ENCODE peak calls at places on chromosomes 6 and 20, in ten cellular contexts. R, A, I, J, K, D, T, Y, W and F are unnamed samples.
A peak's percentile ranks its signal among the peaks of the same experiment; 100 is the strongest.

GRCh38 chr6:20377623-20378265 is 23.9 kb upstream of the E2F3 start:
- DNase-seq in R (no peak), A (no peak), I (no peak), J (no peak), K (no peak), D (no peak), T (peak; percentile 65), Y (peak; percentile 13), W (no peak), F (no peak)

GRCh38 chr6:43290905-43291355 is 7.1 kb upstream of the SLC22A7 start:
- DNase-seq in R (no peak), A (no peak), I (no peak), J (no peak), K (peak; percentile 52), D (no peak), T (no peak), Y (no peak), W (no peak), F (no peak)

GRCh38 chr6:43708857-43709653 is 21.5 kb upstream of the MRPS18A start:
- DNase-seq in R (no peak), A (no peak), I (no peak), J (no peak), K (no peak), D (no peak), T (peak; percentile 88), Y (no peak), W (no peak), F (no peak)

GRCh38 chr20:49697071-49697470 is 16.6 kb downstream of the B4GALT5 start:
- DNase-seq in R (no peak), A (no peak), I (no peak), J (no peak), K (peak; percentile 68), D (no peak), T (no peak), Y (no peak), W (no peak), F (peak; percentile 62)

GRCh38 chr6:2632368-2632767 is 118.4 kb downstream of the MYLK4 start:
- DNase-seq in R (no peak), A (peak; percentile 46), I (no peak), J (no peak), K (no peak), D (no peak), T (no peak), Y (no peak), W (no peak), F (no peak)

GRCh38 chr6:47179286-47179685 is 130.4 kb downstream of the TNFRSF21 start:
- DNase-seq in R (no peak), A (no peak), I (no peak), J (no peak), K (no peak), D (no peak), T (no peak), Y (no peak), W (no peak), F (no peak)

GRCh38 chr6:156396068-156396771 is 381.0 kb upstream of the ARID1B start:
- DNase-seq in R (no peak), A (no peak), I (no peak), J (no peak), K (no peak), D (no peak), T (no peak), Y (no peak), W (no peak), F (no peak)

GRCh38 chr6:87473419-87473903 is 687 bp downstream of the SLC35A1 start:
- DNase-seq in R (no peak), A (no peak), I (peak; percentile 58), J (no peak), K (peak; percentile 68), D (no peak), T (peak; percentile 80), Y (peak; percentile 26), W (peak; percentile 46), F (no peak)

GRCh38 chr6:27752038-27752885 is 159.9 kb downstream of the OR2B2 start:
- DNase-seq in R (no peak), A (peak; percentile 30), I (peak; percentile 66), J (no peak), K (peak; percentile 63), D (peak; percentile 67), T (peak; percentile 93), Y (peak; percentile 95), W (peak; percentile 28), F (peak; percentile 66)

GRCh38 chr6:12351672-12352071 is 61.5 kb downstream of the EDN1 start:
- DNase-seq in R (no peak), A (no peak), I (no peak), J (peak; percentile 67), K (no peak), D (peak; percentile 61), T (no peak), Y (no peak), W (no peak), F (no peak)

GRCh38 chr6:28383235-28384142 is 16.1 kb downstream of the ZSCAN12 start:
- DNase-seq in R (peak; percentile 52), A (peak; percentile 83), I (no peak), J (peak; percentile 72), K (peak; percentile 92), D (peak; percentile 96), T (peak; percentile 82), Y (peak; percentile 89), W (peak; percentile 63), F (peak; percentile 93)

GRCh38 chr6:33839399-33840063 is 35.7 kb upstream of the MLN start:
- DNase-seq in R (no peak), A (no peak), I (no peak), J (no peak), K (no peak), D (no peak), T (no peak), Y (no peak), W (no peak), F (no peak)

DNA sequence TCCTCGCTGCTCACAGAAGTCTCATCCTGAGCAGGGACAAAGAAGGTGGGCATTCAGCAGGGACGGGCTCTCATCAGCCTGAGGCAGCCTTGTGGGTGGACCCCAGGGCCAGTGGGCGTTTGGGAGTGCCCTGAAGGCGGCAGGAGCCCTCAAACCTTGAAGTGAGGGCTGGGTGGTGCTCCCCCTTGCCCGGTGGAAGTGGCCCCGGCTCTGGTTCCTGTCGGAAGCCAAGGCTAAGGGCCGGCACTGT is 110.5 kb downstream of the NOL4L start:
- DNase-seq in R (no peak), A (no peak), I (no peak), J (no peak), K (no peak), D (no peak), T (no peak), Y (no peak), W (no peak), F (no peak)
- H3K4me1 ChIP-seq in R (peaks cover 32% of the 10 kb centered on the region), A (peaks cover 42% of the 10 kb centered on the region), I (no peaks in the 10 kb centered on the region), J (peaks cover 39% of the 10 kb centered on the region), K (peaks cover 78% of the 10 kb centered on the region), D (peaks cover under 1% of the 10 kb centered on the region), T (peaks cover 35% of the 10 kb centered on the region), Y (peaks cover 22% of the 10 kb centered on the region), W (peaks cover 50% of the 10 kb centered on the region), F (peaks cover 57% of the 10 kb centered on the region)

GRCh38 chr6:10417681-10418104 is 2.8 kb upstream of the TFAP2A start:
- DNase-seq in R (no peak), A (no peak), I (no peak), J (no peak), K (no peak), D (no peak), T (no peak), Y (no peak), W (no peak), F (no peak)
- H3K4me1 ChIP-seq in R (peaks cover 10% of the 10 kb centered on the region), A (peaks cover 15% of the 10 kb centered on the region), I (no peaks in the 10 kb centered on the region), J (peaks cover 12% of the 10 kb centered on the region), K (peaks cover 5% of the 10 kb centered on the region), D (peaks cover 3% of the 10 kb centered on the region), T (peaks cover 16% of the 10 kb centered on the region), Y (peaks cover 39% of the 10 kb centered on the region), W (peaks cover 3% of the 10 kb centered on the region), F (peaks cover 9% of the 10 kb centered on the region)

GRCh38 chr6:142530566-142530965 is 228.8 kb downstream of the ADGRG6 start:
- DNase-seq in R (no peak), A (no peak), I (no peak), J (no peak), K (no peak), D (no peak), T (no peak), Y (no peak), W (no peak), F (no peak)
- H3K4me1 ChIP-seq in R (no peaks in the 10 kb centered on the region), A (no peaks in the 10 kb centered on the region), I (no peaks in the 10 kb centered on the region), J (no peaks in the 10 kb centered on the region), K (no peaks in the 10 kb centered on the region), D (no peaks in the 10 kb centered on the region), T (no peaks in the 10 kb centered on the region), Y (no peaks in the 10 kb centered on the region), W (no peaks in the 10 kb centered on the region), F (no peaks in the 10 kb centered on the region)

GRCh38 chr6:166954118-166954713 is 2.1 kb downstream of the RNASET2 start:
- DNase-seq in R (no peak), A (no peak), I (no peak), J (no peak), K (peak; percentile 39), D (no peak), T (no peak), Y (no peak), W (no peak), F (no peak)

GRCh38 chr6:166951670-166952060 is 4.7 kb downstream of the RNASET2 start:
- DNase-seq in R (no peak), A (no peak), I (no peak), J (no peak), K (no peak), D (no peak), T (no peak), Y (no peak), W (no peak), F (no peak)

GRCh38 chr6:166950443-166950821 is 5.9 kb downstream of the RNASET2 start:
- DNase-seq in R (no peak), A (no peak), I (no peak), J (no peak), K (no peak), D (no peak), T (no peak), Y (no peak), W (no peak), F (no peak)

GRCh38 chr6:166952122-166952521 is 4.2 kb downstream of the RNASET2 start:
- DNase-seq in R (no peak), A (no peak), I (no peak), J (no peak), K (no peak), D (no peak), T (no peak), Y (no peak), W (no peak), F (no peak)

DNA sequence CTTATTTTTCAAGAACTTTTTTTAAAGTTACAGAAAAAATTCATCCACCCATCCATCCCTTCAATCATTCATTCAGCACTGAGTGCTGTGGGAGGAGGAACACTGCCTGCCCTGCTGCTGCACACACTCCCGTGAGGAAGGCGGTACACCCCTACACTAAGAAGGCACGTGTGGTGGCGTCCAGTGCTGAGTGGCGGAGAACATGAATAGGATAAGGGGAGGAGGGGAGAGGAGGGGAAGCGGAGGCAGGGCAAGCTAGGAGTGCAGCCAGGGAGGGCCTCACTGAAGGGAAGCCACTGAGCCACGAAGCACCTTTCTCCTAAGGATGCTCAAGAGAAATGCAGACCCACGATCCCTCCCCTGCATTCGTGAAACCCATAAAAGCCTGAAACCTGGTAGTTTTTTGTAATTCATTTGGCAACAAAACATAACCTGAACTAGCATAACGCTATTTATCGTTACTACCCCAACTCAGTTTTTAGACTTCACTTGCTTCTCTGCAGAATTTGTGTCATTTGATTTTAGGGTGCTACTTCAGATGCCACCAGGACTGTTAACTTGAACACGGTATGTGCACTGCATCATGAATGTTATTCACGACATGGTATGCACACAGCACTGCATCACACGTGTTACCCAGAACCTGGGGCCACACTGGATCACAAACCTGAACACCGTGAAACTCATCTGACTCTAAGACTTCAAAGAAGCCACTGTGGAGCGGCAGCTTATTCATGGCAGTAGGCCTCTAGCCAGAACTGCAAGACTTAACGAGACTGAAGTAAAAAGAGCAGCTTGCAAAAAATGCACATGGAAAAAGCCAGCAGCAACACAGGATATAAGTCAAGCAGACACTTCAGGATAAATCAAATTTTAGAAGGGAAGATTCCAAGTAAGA is 3.5 kb downstream of the RNASET2 start:
- DNase-seq in R (no peak), A (no peak), I (no peak), J (no peak), K (no peak), D (no peak), T (no peak), Y (no peak), W (no peak), F (no peak)
- H3K4me1 ChIP-seq in R (peaks cover 10% of the 10 kb centered on the region), A (no peaks in the 10 kb centered on the region), I (peaks cover 28% of the 10 kb centered on the region), J (peaks cover 4% of the 10 kb centered on the region), K (peaks cover 4% of the 10 kb centered on the region), D (no peaks in the 10 kb centered on the region), T (peaks cover 16% of the 10 kb centered on the region), Y (peaks cover 10% of the 10 kb centered on the region), W (no peaks in the 10 kb centered on the region), F (no peaks in the 10 kb centered on the region)